ENCODE peak calls at places on chromosomes 5 and 9, in five cellular contexts. K, R, N, X and Z are unnamed samples.

GRCh38 chr9:124110307-124110915 is 98.8 kb downstream of the LHX2 start:
- DNase-seq in K (peak; percentile 62), R (no peak), N (peak; percentile 44), X (peak; percentile 68), Z (no peak)

GRCh38 chr5:16540421-16540820 is 74.8 kb upstream of the ZNF622 start:
- DNase-seq in K (no peak), R (no peak), N (no peak), X (peak; percentile 65), Z (no peak)

GRCh38 chr5:60102961-60103683 is 209.6 kb upstream of the PDE4D start:
- DNase-seq in K (no peak), R (no peak), N (no peak), X (no peak), Z (no peak)

GRCh38 chr5:170611446-170612088 is 107.7 kb downstream of the KCNIP1 start:
- DNase-seq in K (no peak), R (peak; percentile 52), N (no peak), X (peak; percentile 48), Z (no peak)

GRCh38 chr5:15249152-15249551 is 250.8 kb upstream of the FBXL7 start:
- DNase-seq in K (no peak), R (no peak), N (no peak), X (peak; percentile 9), Z (no peak)

GRCh38 chr5:173862047-173862477 is 26.1 kb upstream of the CPEB4 start:
- DNase-seq in K (no peak), R (no peak), N (no peak), X (no peak), Z (no peak)

GRCh38 chr5:39702928-39703327 is 278.1 kb upstream of the DAB2 start:
- DNase-seq in K (no peak), R (no peak), N (no peak), X (no peak), Z (no peak)

GRCh38 chr5:139985290-139985689 is 57.8 kb downstream of the NRG2 start:
- DNase-seq in K (no peak), R (no peak), N (no peak), X (no peak), Z (no peak)

GRCh38 chr5:93307557-93307956 is 273.5 kb downstream of the NR2F1-AS1 start:
- DNase-seq in K (no peak), R (no peak), N (no peak), X (no peak), Z (no peak)

GRCh38 chr9:114385412-114386181 is 2.2 kb downstream of the AKNA start:
- DNase-seq in K (peak; percentile 89), R (no peak), N (peak; percentile 76), X (peak; percentile 83), Z (peak; percentile 85)

GRCh38 chr9:114799925-114800324 is 5.9 kb downstream of the TNFSF15 start:
- DNase-seq in K (no peak), R (no peak), N (no peak), X (no peak), Z (no peak)

GRCh38 chr5:173968154-173968553 is 20.8 kb upstream of the C5orf47 start:
- DNase-seq in K (no peak), R (no peak), N (no peak), X (no peak), Z (no peak)

GRCh38 chr9:29150606-29151005 is 1577.3 kb upstream of the C9orf72 start:
- DNase-seq in K (no peak), R (no peak), N (no peak), X (no peak), Z (no peak)

GRCh38 chr5:67693956-67694564 is 497.5 kb upstream of the CD180 start:
- DNase-seq in K (no peak), R (no peak), N (no peak), X (no peak), Z (peak; percentile 54)

GRCh38 chr9:30299126-30299780 is 2085.2 kb upstream of the ACO1 start:
- DNase-seq in K (no peak), R (no peak), N (no peak), X (no peak), Z (no peak)

GRCh38 chr9:124594673-124595072 is 87.5 kb upstream of the NR5A1 start:
- DNase-seq in K (no peak), R (no peak), N (no peak), X (no peak), Z (no peak)

GRCh38 chr5:150146862-150147579 is 8.6 kb downstream of the PDGFRB start:
- DNase-seq in K (no peak), R (no peak), N (no peak), X (no peak), Z (no peak)